ENCODE peak calls at places on chromosomes 2 and 18, in five cellular contexts. One of them, this sample, is unnamed.

GRCh38 chr2:75221872-75222271 is 22.6 kb upstream of the TACR1 start:
- DNase-seq in prostate gland: no peak
- DNase-seq in HCT116: no peak
- DNase-seq in breast epithelium: no peak
- DNase-seq in adrenal gland: no peak
- DNase-seq in this sample: peak

GRCh38 chr18:41771971-41772370 is 183.1 kb upstream of the PIK3C3 start:
- DNase-seq in HCT116: no peak
- DNase-seq in adrenal gland: no peak
- DNase-seq in breast epithelium: no peak
- DNase-seq in prostate gland: no peak
- DNase-seq in this sample: peak

GRCh38 chr2:107681946-107682345 is 144.7 kb upstream of the RGPD4 start:
- DNase-seq in adrenal gland: no peak
- DNase-seq in prostate gland: no peak
- DNase-seq in breast epithelium: no peak
- DNase-seq in HCT116: no peak
- DNase-seq in this sample: no peak

GRCh38 chr2:9099341-9099751 is 95.9 kb upstream of the MBOAT2 start:
- DNase-seq in prostate gland: no peak
- DNase-seq in breast epithelium: no peak
- DNase-seq in adrenal gland: peak
- DNase-seq in HCT116: no peak
- DNase-seq in this sample: peak

GRCh38 chr2:236820763-236821344 is 251.2 kb downstream of the ACKR3 start:
- DNase-seq in HCT116: no peak
- DNase-seq in breast epithelium: no peak
- DNase-seq in adrenal gland: no peak
- DNase-seq in prostate gland: no peak
- DNase-seq in this sample: no peak

GRCh38 chr2:6352906-6353515 is 512.7 kb downstream of the CMPK2 start:
- DNase-seq in HCT116: no peak
- DNase-seq in adrenal gland: peak
- DNase-seq in prostate gland: peak
- DNase-seq in breast epithelium: no peak
- DNase-seq in this sample: peak

GRCh38 chr2:148122788-148123187 is 101.9 kb downstream of the MBD5 start:
- DNase-seq in adrenal gland: no peak
- DNase-seq in prostate gland: no peak
- DNase-seq in breast epithelium: no peak
- DNase-seq in HCT116: no peak
- DNase-seq in this sample: peak

GRCh38 chr2:10513201-10513600 is 65.1 kb upstream of the ODC1 start:
- DNase-seq in adrenal gland: no peak
- DNase-seq in prostate gland: no peak
- DNase-seq in HCT116: no peak
- DNase-seq in breast epithelium: peak
- DNase-seq in this sample: no peak

GRCh38 chr2:67917332-67918054 is 145.3 kb downstream of the C1D start:
- DNase-seq in prostate gland: no peak
- DNase-seq in adrenal gland: no peak
- DNase-seq in HCT116: no peak
- DNase-seq in breast epithelium: no peak
- DNase-seq in this sample: peak

GRCh38 chr2:185318271-185318724 is 420.3 kb upstream of the FSIP2 start:
- DNase-seq in prostate gland: no peak
- DNase-seq in HCT116: no peak
- DNase-seq in breast epithelium: no peak
- DNase-seq in adrenal gland: no peak
- DNase-seq in this sample: no peak

GRCh38 chr2:78766459-78766858 is 259.0 kb upstream of the REG3G start:
- DNase-seq in prostate gland: no peak
- DNase-seq in adrenal gland: no peak
- DNase-seq in breast epithelium: no peak
- DNase-seq in HCT116: no peak
- DNase-seq in this sample: no peak

GRCh38 chr2:24010477-24011277 is 792 bp downstream of the MFSD2B start:
- DNase-seq in prostate gland: no peak
- DNase-seq in breast epithelium: no peak
- DNase-seq in HCT116: no peak
- DNase-seq in adrenal gland: no peak
- DNase-seq in this sample: no peak

GRCh38 chr2:239726631-239727181 is 298.4 kb downstream of the NDUFA10 start:
- DNase-seq in adrenal gland: no peak
- DNase-seq in HCT116: no peak
- DNase-seq in breast epithelium: peak
- DNase-seq in prostate gland: no peak
- DNase-seq in this sample: no peak

GRCh38 chr2:129929321-129930290 is 49.9 kb upstream of the RAB6C start:
- DNase-seq in prostate gland: no peak
- DNase-seq in HCT116: no peak
- DNase-seq in adrenal gland: no peak
- DNase-seq in breast epithelium: no peak
- DNase-seq in this sample: no peak

GRCh38 chr2:9138507-9139085 is 68.0 kb upstream of the ASAP2 start:
- DNase-seq in HCT116: no peak
- DNase-seq in prostate gland: no peak
- DNase-seq in breast epithelium: no peak
- DNase-seq in adrenal gland: no peak
- DNase-seq in this sample: no peak

GRCh38 chr2:232162191-232162590 is 200.7 kb downstream of the DIS3L2 start:
- DNase-seq in adrenal gland: no peak
- DNase-seq in breast epithelium: no peak
- DNase-seq in prostate gland: no peak
- DNase-seq in HCT116: no peak
- DNase-seq in this sample: peak

GRCh38 chr2:117853316-117853715 is 38.8 kb downstream of the DDX18 start:
- DNase-seq in breast epithelium: no peak
- DNase-seq in HCT116: no peak
- DNase-seq in adrenal gland: no peak
- DNase-seq in prostate gland: no peak
- DNase-seq in this sample: no peak

GRCh38 chr18:8116346-8117007 is 492.8 kb upstream of the RAB12 start:
- DNase-seq in HCT116: peak
- DNase-seq in breast epithelium: no peak
- DNase-seq in prostate gland: no peak
- DNase-seq in adrenal gland: peak
- DNase-seq in this sample: peak

GRCh38 chr18:55351980-55352714 is 235.8 kb downstream of the TCF4 start:
- DNase-seq in prostate gland: no peak
- DNase-seq in adrenal gland: no peak
- DNase-seq in HCT116: no peak
- DNase-seq in breast epithelium: no peak
- DNase-seq in this sample: peak

GRCh38 chr2:95323347-95324155 is 26.4 kb downstream of the KCNIP3 start:
- DNase-seq in prostate gland: no peak
- DNase-seq in HCT116: peak
- DNase-seq in adrenal gland: no peak
- DNase-seq in breast epithelium: no peak
- DNase-seq in this sample: no peak

GRCh38 chr2:128490321-128490720 is 171.7 kb upstream of the HS6ST1 start:
- DNase-seq in breast epithelium: peak
- DNase-seq in adrenal gland: no peak
- DNase-seq in prostate gland: no peak
- DNase-seq in HCT116: no peak
- DNase-seq in this sample: no peak

GRCh38 chr18:13313006-13313661 is 94.6 kb downstream of the LDLRAD4 start:
- DNase-seq in breast epithelium: no peak
- DNase-seq in prostate gland: no peak
- DNase-seq in adrenal gland: no peak
- DNase-seq in HCT116: no peak
- DNase-seq in this sample: no peak

GRCh38 chr2:9950521-9951271 is 797 bp upstream of the GRHL1 start:
- DNase-seq in adrenal gland: peak
- DNase-seq in breast epithelium: no peak
- DNase-seq in HCT116: no peak
- DNase-seq in prostate gland: no peak
- DNase-seq in this sample: no peak

GRCh38 chr2:240393831-240394410 is 41.5 kb upstream of the GPC1 start:
- DNase-seq in HCT116: no peak
- DNase-seq in adrenal gland: no peak
- DNase-seq in prostate gland: no peak
- DNase-seq in breast epithelium: peak
- DNase-seq in this sample: peak

GRCh38 chr2:191023235-191023679 is 9.3 kb upstream of the STAT1 start:
- DNase-seq in HCT116: no peak
- DNase-seq in breast epithelium: no peak
- DNase-seq in prostate gland: no peak
- DNase-seq in adrenal gland: no peak
- DNase-seq in this sample: no peak

GRCh38 chr2:99803846-99804245 is 314.0 kb upstream of the REV1 start:
- DNase-seq in breast epithelium: no peak
- DNase-seq in HCT116: no peak
- DNase-seq in prostate gland: no peak
- DNase-seq in adrenal gland: no peak
- DNase-seq in this sample: no peak

GRCh38 chr18:66432636-66433035 is 171.3 kb downstream of the CDH19 start:
- DNase-seq in breast epithelium: no peak
- DNase-seq in prostate gland: no peak
- DNase-seq in HCT116: no peak
- DNase-seq in adrenal gland: no peak
- DNase-seq in this sample: no peak

GRCh38 chr18:8825729-8826375 is 120.5 kb downstream of the MTCL1 start:
- DNase-seq in breast epithelium: no peak
- DNase-seq in prostate gland: no peak
- DNase-seq in HCT116: no peak
- DNase-seq in adrenal gland: no peak
- DNase-seq in this sample: no peak

GRCh38 chr18:24270937-24271380 is 126.7 kb downstream of the OSBPL1A start:
- DNase-seq in HCT116: no peak
- DNase-seq in adrenal gland: no peak
- DNase-seq in breast epithelium: no peak
- DNase-seq in prostate gland: no peak
- DNase-seq in this sample: peak

GRCh38 chr2:216257089-216257488 is 115.2 kb downstream of the MARCHF4 start:
- DNase-seq in breast epithelium: no peak
- DNase-seq in HCT116: no peak
- DNase-seq in prostate gland: no peak
- DNase-seq in adrenal gland: no peak
- DNase-seq in this sample: peak

GRCh38 chr2:113157108-113157896 is 16.5 kb upstream of the PSD4 start:
- DNase-seq in adrenal gland: peak
- DNase-seq in prostate gland: peak
- DNase-seq in HCT116: no peak
- DNase-seq in breast epithelium: peak
- DNase-seq in this sample: no peak
- TF ChIP-seq POLR2A in adrenal gland: peak
- TF ChIP-seq POLR2A in prostate gland: no peak
- TF ChIP-seq POLR2A in HCT116: no peak
- TF ChIP-seq POLR2A in breast epithelium: no peak
- TF ChIP-seq POLR2A in this sample: no peak

GRCh38 chr2:226799211-226799975 is at the start of gene IRS1:
- DNase-seq in prostate gland: peak
- DNase-seq in HCT116: peak
- DNase-seq in adrenal gland: peak
- DNase-seq in breast epithelium: peak
- DNase-seq in this sample: peak
- TF ChIP-seq POLR2A in prostate gland: peak
- TF ChIP-seq POLR2A in HCT116: no peak
- TF ChIP-seq POLR2A in adrenal gland: peak
- TF ChIP-seq POLR2A in breast epithelium: no peak
- TF ChIP-seq POLR2A in this sample: no peak

DNA sequence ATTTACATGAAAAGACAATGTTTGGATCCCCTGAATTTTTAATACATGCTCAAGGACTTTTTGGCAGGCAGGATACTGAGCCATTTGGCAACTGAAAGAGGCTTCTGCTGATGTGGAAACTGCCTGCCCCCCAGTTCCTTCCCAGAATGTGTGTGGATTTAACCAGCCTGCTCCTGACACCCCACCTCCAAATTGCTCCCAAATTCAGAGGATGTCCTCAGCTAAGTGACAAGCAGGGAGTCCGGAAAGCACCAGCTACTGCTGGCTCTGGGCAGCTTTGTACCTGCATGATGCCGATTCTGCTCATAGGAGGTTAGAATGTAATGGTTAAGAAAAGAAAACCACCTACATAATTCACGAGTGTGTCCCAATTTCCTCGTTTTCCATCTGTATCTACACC is 197.5 kb downstream of the CDH20 start:
- DNase-seq in breast epithelium: no peak
- DNase-seq in prostate gland: no peak
- DNase-seq in adrenal gland: no peak
- DNase-seq in HCT116: no peak
- DNase-seq in this sample: no peak
- TF ChIP-seq POLR2A in breast epithelium: no peak
- TF ChIP-seq POLR2A in prostate gland: no peak
- TF ChIP-seq POLR2A in adrenal gland: no peak
- TF ChIP-seq POLR2A in HCT116: no peak
- TF ChIP-seq POLR2A in this sample: no peak

DNA sequence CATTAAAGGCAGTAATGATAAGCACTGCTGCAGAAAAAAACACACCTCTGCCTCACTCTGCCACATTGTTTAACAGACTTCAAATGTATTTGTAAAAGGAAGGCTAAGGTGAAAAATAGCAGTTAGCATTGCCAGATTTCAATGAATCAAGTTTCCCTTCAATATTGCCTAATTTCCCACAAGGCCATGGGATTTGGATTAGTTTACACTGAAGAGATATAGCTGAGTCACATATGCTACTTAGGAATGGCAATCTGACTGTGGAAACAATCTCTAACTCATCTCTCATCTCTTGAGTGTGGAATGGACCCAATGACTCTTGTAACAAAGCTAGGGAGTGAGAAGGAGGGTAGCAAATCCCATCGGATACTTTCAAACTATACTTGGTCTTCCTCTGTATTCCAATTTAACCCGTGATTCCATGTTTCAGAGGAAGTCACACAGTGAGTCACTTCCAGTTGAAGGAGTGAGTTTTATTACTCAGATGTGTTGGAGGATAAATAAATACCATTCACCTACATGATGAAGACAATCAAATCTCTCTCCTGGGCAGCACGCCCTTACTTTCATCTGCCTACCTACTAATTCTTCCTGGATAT is 5.1 kb downstream of the B4GALT6 start:
- DNase-seq in adrenal gland: no peak
- DNase-seq in prostate gland: no peak
- DNase-seq in HCT116: peak
- DNase-seq in breast epithelium: no peak
- DNase-seq in this sample: peak
- TF ChIP-seq POLR2A in adrenal gland: peak
- TF ChIP-seq POLR2A in prostate gland: no peak
- TF ChIP-seq POLR2A in HCT116: no peak
- TF ChIP-seq POLR2A in breast epithelium: no peak
- TF ChIP-seq POLR2A in this sample: no peak

GRCh38 chr2:230326453-230327417 is at the start of gene SP140L:
- DNase-seq in adrenal gland: peak
- DNase-seq in prostate gland: peak
- DNase-seq in HCT116: peak
- DNase-seq in breast epithelium: peak
- DNase-seq in this sample: peak
- TF ChIP-seq POLR2A in adrenal gland: peak
- TF ChIP-seq POLR2A in prostate gland: no peak
- TF ChIP-seq POLR2A in HCT116: no peak
- TF ChIP-seq POLR2A in breast epithelium: no peak
- TF ChIP-seq POLR2A in this sample: peak

DNA sequence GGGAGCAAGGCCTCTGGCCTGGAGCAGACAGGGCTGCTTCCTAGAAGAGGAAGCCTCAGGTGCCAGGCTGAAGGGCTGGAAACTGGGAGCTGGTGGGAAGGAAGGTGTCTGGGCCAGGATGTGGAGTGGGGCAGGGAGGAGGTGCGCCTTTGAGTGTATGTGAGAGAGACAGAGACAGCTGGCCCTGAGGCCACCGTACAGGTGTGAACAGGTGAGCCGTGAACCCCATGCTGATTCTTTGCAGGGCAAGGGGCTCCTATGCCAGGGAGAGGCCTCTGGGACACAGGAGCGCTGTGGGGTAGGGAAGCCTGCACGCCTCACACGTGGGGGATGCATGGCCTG is 16.3 kb downstream of the ZFP36L2 start:
- DNase-seq in adrenal gland: no peak
- DNase-seq in prostate gland: no peak
- DNase-seq in breast epithelium: no peak
- DNase-seq in HCT116: no peak
- DNase-seq in this sample: no peak
- TF ChIP-seq POLR2A in adrenal gland: no peak
- TF ChIP-seq POLR2A in prostate gland: no peak
- TF ChIP-seq POLR2A in breast epithelium: no peak
- TF ChIP-seq POLR2A in HCT116: no peak
- TF ChIP-seq POLR2A in this sample: no peak

This sample was measured in IMR-90.